ENCODE peak calls at places on chromosomes 12 and 14, in seven cellular contexts. R, L, U, Y, F, P and S are unnamed samples.

GRCh38 chr14:90093942-90094595 is 32.3 kb downstream of the KCNK13 start:
- DNase-seq in R (no peak), P (no peak), L (no peak), U (no peak), F (no peak), Y (no peak), S (no peak)

GRCh38 chr14:24407608-24408325 is 9.0 kb downstream of the NYNRIN start:
- DNase-seq in P (no peak), L (no peak), F (no peak), Y (no peak), R (no peak), U (no peak), S (no peak)

GRCh38 chr14:100898465-100898864 is 5.1 kb downstream of the RTL1 start:
- DNase-seq in F (no peak), L (no peak), U (peak; percentile 8), Y (no peak), R (no peak), P (no peak), S (no peak)

GRCh38 chr12:94079965-94080683 is 68.3 kb upstream of the PLXNC1 start:
- DNase-seq in R (no peak), U (no peak), L (no peak), F (no peak), Y (no peak), P (no peak), S (no peak)

GRCh38 chr14:53603994-53604393 is 352.6 kb downstream of the BMP4 start:
- DNase-seq in P (no peak), R (no peak), L (no peak), U (no peak), F (no peak), Y (no peak), S (no peak)

GRCh38 chr14:58805057-58805456 is 167.3 kb downstream of the DACT1 start:
- DNase-seq in R (no peak), U (no peak), Y (no peak), L (no peak), F (no peak), P (no peak), S (no peak)

GRCh38 chr12:100163416-100164152 is 20.9 kb upstream of the BLTP3B start:
- DNase-seq in U (peak; percentile 86), Y (peak; percentile 34), F (peak; percentile 50), P (no peak), R (peak; percentile 87), L (peak; percentile 49), S (peak; percentile 48)

GRCh38 chr12:25054783-25055144 is 105.9 kb upstream of the BCAT1 start:
- DNase-seq in R (no peak), F (no peak), U (no peak), P (no peak), L (no peak), Y (no peak), S (no peak)

GRCh38 chr14:77565289-77566081 is 51.0 kb downstream of the SPTLC2 start:
- DNase-seq in P (no peak), Y (no peak), R (no peak), L (no peak), U (no peak), F (no peak), S (no peak)

GRCh38 chr12:95674631-95675030 is 115.9 kb downstream of the NTN4 start:
- DNase-seq in R (no peak), U (no peak), Y (no peak), P (no peak), F (no peak), L (no peak), S (no peak)

GRCh38 chr12:2451025-2451424 is 343.7 kb upstream of the FKBP4 start:
- DNase-seq in R (no peak), P (no peak), L (no peak), U (no peak), F (no peak), Y (no peak), S (no peak)

GRCh38 chr14:95480109-95480886 is 36.2 kb downstream of the SYNE3 start:
- DNase-seq in Y (no peak), L (no peak), F (no peak), P (no peak), U (no peak), R (peak; percentile 38), S (no peak)

GRCh38 chr12:21428241-21428640 is 9.2 kb upstream of the PYROXD1 start:
- DNase-seq in R (no peak), L (no peak), U (no peak), F (no peak), P (no peak), Y (no peak), S (no peak)

GRCh38 chr14:100434911-100435455 is 111.8 kb downstream of the SLC25A47 start:
- DNase-seq in P (no peak), U (no peak), R (no peak), F (no peak), L (no peak), Y (no peak), S (no peak)

GRCh38 chr12:5493018-5493417 is 61.1 kb downstream of the NTF3 start:
- DNase-seq in R (peak; percentile 42), L (no peak), Y (no peak), P (no peak), U (no peak), F (no peak), S (no peak)

GRCh38 chr12:56581418-56582145 is 48.5 kb downstream of the BAZ2A start:
- DNase-seq in Y (no peak), P (no peak), R (no peak), L (no peak), U (no peak), F (no peak), S (no peak)

GRCh38 chr12:52089491-52089890 is 10.0 kb downstream of the SMIM41 start:
- DNase-seq in Y (no peak), R (no peak), U (no peak), P (no peak), L (no peak), F (no peak), S (no peak)

GRCh38 chr12:41635731-41636130 is 447.6 kb downstream of the PDZRN4 start:
- DNase-seq in F (no peak), P (no peak), L (no peak), Y (no peak), U (no peak), R (no peak), S (no peak)
- TF ChIP-seq CTCF in F (no peak), P (no peak), L (no peak), Y (no peak), U (no peak), R (no peak), S (no peak)

GRCh38 chr12:89424394-89424793 is 72.1 kb upstream of the DUSP6 start:
- DNase-seq in R (no peak), U (no peak), Y (no peak), L (no peak), P (no peak), F (no peak), S (no peak)

GRCh38 chr12:89417246-89417977 is 65.1 kb upstream of the DUSP6 start:
- DNase-seq in R (no peak), U (no peak), P (no peak), Y (no peak), F (no peak), L (no peak), S (no peak)

GRCh38 chr12:89418228-89418910 is 66.1 kb upstream of the DUSP6 start:
- DNase-seq in U (no peak), F (no peak), L (no peak), R (no peak), P (no peak), Y (no peak), S (no peak)

GRCh38 chr12:89424846-89425245 is 72.5 kb upstream of the DUSP6 start:
- DNase-seq in P (no peak), U (no peak), F (no peak), Y (no peak), R (no peak), L (no peak), S (no peak)

DNA sequence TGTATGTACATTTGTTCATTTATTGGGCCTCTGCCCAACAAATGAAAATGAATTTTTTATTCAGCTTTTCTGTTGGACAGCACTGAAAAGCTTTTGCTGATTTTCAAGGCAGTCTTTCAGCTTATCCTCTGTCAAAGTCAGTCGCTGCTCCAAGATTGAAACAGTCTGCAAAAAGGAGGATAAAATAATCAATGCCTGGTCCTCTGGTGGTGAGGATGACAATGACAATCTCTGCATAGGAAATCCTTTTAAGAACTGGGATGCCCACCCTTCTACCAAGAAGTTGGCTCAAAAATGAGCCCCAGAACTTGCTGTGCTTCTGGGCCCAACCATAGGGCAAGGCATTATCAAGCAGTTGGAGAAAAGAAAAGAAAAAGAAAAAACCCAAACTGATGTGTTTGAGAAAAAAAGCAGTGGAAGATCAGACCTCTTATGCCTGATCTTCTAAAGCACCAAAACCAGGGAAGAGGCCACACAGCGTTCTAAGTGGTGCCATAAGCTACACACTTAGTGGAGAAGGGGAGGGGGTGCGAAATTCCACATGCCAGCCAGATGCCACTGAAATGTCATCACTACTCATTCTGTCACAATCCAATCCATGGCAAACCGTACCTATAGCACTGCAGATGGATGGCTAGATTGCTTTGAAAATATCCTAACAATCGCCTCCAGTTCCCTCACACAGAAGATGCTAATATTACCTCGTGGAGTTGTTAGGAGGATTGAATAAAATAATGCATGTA is 69.0 kb upstream of the DUSP6 start:
- DNase-seq in Y (no peak), F (no peak), L (no peak), U (no peak), P (no peak), R (no peak), S (no peak)
- TF ChIP-seq CTCF in Y (peak; percentile 25), F (no peak), L (no peak), U (no peak), P (no peak), R (no peak), S (no peak)

GRCh38 chr12:79168687-79169086 is 304.1 kb downstream of the SYT1 start:
- DNase-seq in P (no peak), R (no peak), Y (no peak), L (no peak), U (no peak), F (no peak), S (no peak)

GRCh38 chr12:79174656-79175055 is 310.1 kb downstream of the SYT1 start:
- DNase-seq in U (no peak), F (no peak), P (no peak), L (no peak), Y (no peak), R (no peak), S (no peak)
- TF ChIP-seq CTCF in U (no peak), F (no peak), P (peak; percentile 13), L (no peak), Y (peak; percentile 43), R (no peak), S (peak; percentile 31)

DNA sequence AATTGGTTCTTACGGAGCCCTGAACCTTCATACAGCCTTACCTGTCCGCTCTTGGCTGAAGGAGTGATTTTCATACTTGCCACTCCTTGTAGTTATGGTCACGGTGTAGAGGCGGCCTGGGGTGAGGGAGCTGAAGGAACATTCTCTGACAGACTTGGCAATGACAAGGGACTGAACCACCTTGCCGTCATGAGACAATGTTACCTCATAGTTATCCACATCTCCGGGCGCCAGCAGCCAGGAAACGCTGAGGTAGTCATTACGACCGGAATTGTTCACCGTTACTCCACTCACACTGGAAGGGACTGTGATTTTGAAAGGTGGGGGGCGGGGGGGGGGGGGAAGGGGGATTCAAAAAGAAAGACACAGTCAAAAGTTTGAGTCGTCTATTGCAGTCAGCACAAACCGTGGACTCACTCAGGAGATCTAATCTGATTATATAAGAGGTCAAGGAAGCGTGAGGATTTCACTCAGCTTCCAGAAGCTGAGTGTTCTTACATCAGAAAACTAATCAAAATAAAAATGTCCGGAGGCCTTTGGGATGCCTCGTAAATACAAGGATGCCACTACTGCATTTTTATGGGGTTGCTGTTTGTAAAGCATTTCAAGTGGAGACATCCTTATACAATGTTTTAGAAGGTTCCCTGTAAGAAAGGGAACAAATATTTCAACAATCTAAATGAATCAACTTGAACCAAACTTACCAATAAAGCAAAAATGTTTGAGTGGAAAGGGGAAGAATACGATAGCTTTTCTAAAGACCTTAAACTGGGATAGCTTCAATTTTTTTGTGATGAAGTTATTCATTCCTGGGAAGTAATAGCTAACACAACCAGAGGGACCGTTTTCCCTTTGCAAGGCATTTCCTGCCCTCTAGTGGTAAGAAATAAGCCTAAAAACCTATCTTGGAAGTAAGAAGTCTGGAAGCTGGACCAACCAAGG is 60.6 kb downstream of the PTPRB start:
- DNase-seq in R (no peak), U (no peak), L (no peak), P (no peak), Y (no peak), F (no peak), S (no peak)
- TF ChIP-seq CTCF in R (peak; percentile 72), U (peak; percentile 61), L (peak; percentile 75), P (peak; percentile 74), Y (peak; percentile 86), F (peak; percentile 72), S (peak; percentile 87)